ENCODE peak calls at places on chromosomes 16 and 17, in four cellular contexts. C, O, U and T are unnamed samples. For H3K27me3, the result is how much of the 10 kb centered on the place peaks cover.

GRCh38 chr17:30809867-30810266 is 14.6 kb downstream of the CRLF3 start:
- DNase-seq in C (no peak), O (no peak), U (no peak), T (no peak)

GRCh38 chr17:61661135-61661534 is 70.1 kb upstream of the NACA2 start:
- DNase-seq in C (no peak), O (no peak), U (no peak), T (no peak)

GRCh38 chr16:24013733-24014645 is 178.2 kb downstream of the PRKCB start:
- DNase-seq in C (no peak), O (no peak), U (peak), T (no peak)

GRCh38 chr16:89217138-89217387 is 440 bp upstream of the ZNF778 start:
- DNase-seq in C (no peak), O (no peak), U (no peak), T (no peak)

GRCh38 chr16:59510008-59510424 is 775.9 kb upstream of the GOT2 start:
- DNase-seq in C (no peak), O (no peak), U (no peak), T (no peak)

GRCh38 chr16:67279296-67280089 is at the start of gene PLEKHG4:
- DNase-seq in C (peak), O (no peak), U (peak), T (peak)

GRCh38 chr17:15019158-15019557 is 246.0 kb downstream of the PMP22 start:
- DNase-seq in C (no peak), O (no peak), U (no peak), T (no peak)

GRCh38 chr16:35506018-35506897 is 2046.8 kb downstream of the TP53TG3F start:
- DNase-seq in C (no peak), O (no peak), U (no peak), T (no peak)

GRCh38 chr16:67415872-67416793 is at the start of gene ZDHHC1:
- DNase-seq in C (peak), O (no peak), U (peak), T (peak)

GRCh38 chr16:88087517-88087877 is 136.3 kb downstream of the BANP start:
- DNase-seq in C (no peak), O (no peak), U (no peak), T (no peak)
- H3K27me3 ChIP-seq in C (under half), O (under half), U (under half), T (under half)

GRCh38 chr17:74922694-74923537 is at the start of gene USH1G:
- DNase-seq in C (peak), O (no peak), U (no peak), T (no peak)
- H3K27me3 ChIP-seq in C (half or more), O (under half), U (under half), T (half or more)

GRCh38 chr17:52159159-52159809 is 770 bp upstream of the CA10 start:
- DNase-seq in C (no peak), O (no peak), U (no peak), T (no peak)

GRCh38 chr17:52157161-52157560 is 1.4 kb downstream of the CA10 start:
- DNase-seq in C (no peak), O (no peak), U (no peak), T (no peak)

GRCh38 chr17:52156576-52156975 is 1.9 kb downstream of the CA10 start:
- DNase-seq in C (no peak), O (no peak), U (no peak), T (no peak)

GRCh38 chr17:52158450-52159042 is at the start of gene CA10:
- DNase-seq in C (peak), O (no peak), U (no peak), T (no peak)

DNA sequence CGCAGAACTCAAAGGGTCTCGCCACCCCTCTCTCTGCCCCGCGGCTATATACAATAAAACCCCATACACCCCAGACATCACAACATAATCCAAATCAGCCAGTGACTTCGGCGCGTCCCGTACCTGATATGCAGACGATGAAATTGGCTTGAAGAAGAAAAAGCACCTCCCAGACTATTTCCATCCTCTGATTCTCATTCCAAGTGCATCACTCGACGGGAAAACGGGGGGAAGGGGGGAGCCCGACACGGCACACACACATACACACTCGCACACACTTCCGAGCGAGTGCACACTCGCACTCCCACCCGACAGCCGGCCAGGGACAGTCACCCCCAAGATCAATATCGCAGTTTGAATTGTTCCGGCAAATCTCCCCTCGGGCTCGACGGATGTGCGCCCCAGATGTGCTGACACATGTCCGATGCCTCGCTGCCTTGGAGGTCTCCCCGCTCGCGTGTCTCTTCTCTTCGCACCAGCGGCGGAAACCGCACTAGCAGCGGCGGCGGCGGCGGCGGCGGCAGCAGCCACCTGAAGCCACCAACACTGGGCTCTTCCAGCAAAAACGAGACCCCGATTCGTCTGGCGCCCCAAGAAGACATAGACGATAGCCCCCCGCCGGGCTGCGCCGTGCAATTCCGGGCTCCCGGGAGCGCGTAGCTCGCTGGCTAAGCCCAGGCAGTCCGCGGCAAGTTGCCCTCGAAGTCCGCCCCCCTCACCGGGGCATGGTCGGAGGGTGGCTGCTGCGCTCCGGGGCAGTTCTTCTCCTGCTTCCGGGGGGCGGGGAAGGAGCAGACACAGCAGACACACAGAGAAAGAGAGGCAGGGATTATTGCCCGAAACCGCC is 688 bp downstream of the CA10 start:
- DNase-seq in C (no peak), O (no peak), U (no peak), T (no peak)
- H3K27me3 ChIP-seq in C (half or more), O (under half), U (under half), T (half or more)

GRCh38 chr17:49225554-49226236 is 4.9 kb downstream of the PHOSPHO1 start:
- DNase-seq in C (no peak), O (no peak), U (no peak), T (no peak)
- H3K27me3 ChIP-seq in C (half or more), O (under half), U (under half), T (under half)

GRCh38 chr16:50270510-50271147 is 4.3 kb downstream of the ADCY7 start:
- DNase-seq in C (no peak), O (no peak), U (no peak), T (peak)

GRCh38 chr16:50268352-50268751 is 2.0 kb downstream of the ADCY7 start:
- DNase-seq in C (no peak), O (no peak), U (peak), T (no peak)

GRCh38 chr16:50271148-50272041 is 5.0 kb downstream of the ADCY7 start:
- DNase-seq in C (no peak), O (no peak), U (peak), T (no peak)

GRCh38 chr16:50269061-50269705 is 2.8 kb downstream of the ADCY7 start:
- DNase-seq in C (no peak), O (no peak), U (peak), T (no peak)

GRCh38 chr16:50269769-50270509 is 3.6 kb downstream of the ADCY7 start:
- DNase-seq in C (no peak), O (no peak), U (peak), T (no peak)
- H3K27me3 ChIP-seq in C (under half), O (under half), U (under half), T (under half)

GRCh38 chr16:86520317-86521210 is 10.2 kb downstream of the FOXF1 start:
- DNase-seq in C (no peak), O (no peak), U (no peak), T (peak)

GRCh38 chr16:86519649-86520316 is 9.5 kb downstream of the FOXF1 start:
- DNase-seq in C (peak), O (no peak), U (peak), T (peak)

GRCh38 chr16:86517033-86517432 is 6.7 kb downstream of the FOXF1 start:
- DNase-seq in C (no peak), O (no peak), U (no peak), T (no peak)

GRCh38 chr16:86517652-86518258 is 7.4 kb downstream of the FOXF1 start:
- DNase-seq in C (peak), O (no peak), U (peak), T (no peak)

DNA sequence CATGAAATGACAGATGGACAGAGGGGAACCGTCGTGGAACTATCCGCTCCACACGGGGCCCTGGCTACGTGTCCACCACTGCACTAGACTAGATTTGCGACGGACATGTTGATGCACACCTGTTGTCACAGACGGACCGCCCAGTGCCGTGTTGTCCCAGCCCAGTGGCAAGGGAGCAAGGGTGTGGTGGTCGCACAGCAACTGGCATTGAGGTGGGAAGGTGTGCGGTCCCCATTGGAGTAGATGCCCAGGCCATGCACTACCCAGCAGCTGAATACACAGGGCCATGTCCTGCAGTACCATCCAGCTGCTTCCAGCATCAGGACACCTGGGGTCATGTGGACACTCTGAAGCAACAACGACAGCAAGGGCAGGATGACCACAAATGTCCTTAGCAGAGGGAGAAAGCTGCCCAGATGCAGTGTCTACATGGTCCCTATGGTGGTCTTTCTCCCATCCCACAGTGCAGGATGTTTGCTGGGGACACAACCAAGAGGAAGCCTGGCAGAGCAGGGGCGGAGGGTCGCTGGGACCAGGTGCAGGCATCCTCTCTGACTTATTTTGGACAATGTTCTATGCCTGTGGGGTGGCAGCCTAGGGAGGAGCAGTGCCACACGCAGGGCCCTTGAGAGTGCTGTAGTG is 8.8 kb downstream of the FOXF1 start:
- DNase-seq in C (no peak), O (no peak), U (no peak), T (no peak)
- H3K27me3 ChIP-seq in C (half or more), O (under half), U (under half), T (half or more)

GRCh38 chr16:4599545-4599944 is 15.1 kb downstream of the UBALD1 start:
- DNase-seq in C (no peak), O (no peak), U (no peak), T (no peak)
- H3K27me3 ChIP-seq in C (under half), O (under half), U (under half), T (under half)

GRCh38 chr16:2370725-2371124 is 30.2 kb upstream of the ABCA3 start:
- DNase-seq in C (no peak), O (no peak), U (no peak), T (no peak)
- H3K27me3 ChIP-seq in C (under half), O (under half), U (under half), T (under half)

GRCh38 chr16:86334062-86334461 is 176.3 kb upstream of the FOXF1 start:
- DNase-seq in C (peak), O (no peak), U (no peak), T (no peak)

GRCh38 chr16:86335266-86336172 is 174.8 kb upstream of the FOXF1 start:
- DNase-seq in C (no peak), O (no peak), U (no peak), T (no peak)

GRCh38 chr16:86325360-86325759 is 185.0 kb upstream of the FOXF1 start:
- DNase-seq in C (no peak), O (no peak), U (no peak), T (no peak)

GRCh38 chr16:86325895-86326294 is 184.4 kb upstream of the FOXF1 start:
- DNase-seq in C (no peak), O (no peak), U (no peak), T (no peak)

DNA sequence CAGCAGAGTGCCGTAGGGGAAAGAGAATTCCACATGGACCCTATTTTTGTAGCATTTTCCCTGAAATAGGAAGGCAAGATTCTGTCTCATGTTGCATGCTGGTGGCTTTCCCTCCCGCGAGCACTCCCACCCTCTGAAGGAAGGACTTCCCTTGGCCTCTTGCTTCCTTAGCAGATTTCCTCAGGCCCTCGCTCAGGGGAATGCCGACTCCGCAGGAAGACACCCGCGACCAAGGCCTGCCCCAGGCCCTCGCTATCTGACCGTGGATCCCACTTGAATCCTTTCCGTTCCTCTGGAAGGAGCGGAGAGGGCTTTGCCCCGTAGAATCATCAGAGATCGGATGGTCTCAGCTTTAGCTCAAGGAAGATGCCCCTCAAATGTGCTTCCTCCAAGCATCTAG is 179.4 kb upstream of the FOXF1 start:
- DNase-seq in C (no peak), O (no peak), U (no peak), T (no peak)
- H3K27me3 ChIP-seq in C (under half), O (under half), U (under half), T (under half)